ENCODE peak calls at places on chromosomes 12 and 14, in four cellular contexts. One of them, this sample, is unnamed.
A peak's percentile ranks its signal among the peaks of the same experiment; 100 is the strongest.

GRCh38 chr12:110742718-110743570 is at the start of gene PPP1CC:
- DNase-seq in WTC11: peak; percentile 94
- DNase-seq in K562: peak; percentile 95
- DNase-seq in HepG2: peak; percentile 88
- DNase-seq in this sample: peak; percentile 48

GRCh38 chr12:72256725-72257124 is 15.4 kb upstream of the TRHDE start:
- DNase-seq in WTC11: no peak
- DNase-seq in K562: no peak
- DNase-seq in HepG2: no peak
- DNase-seq in this sample: no peak

GRCh38 chr12:105272814-105273416 is 36.9 kb upstream of the APPL2 start:
- DNase-seq in WTC11: no peak
- DNase-seq in K562: peak; percentile 15
- DNase-seq in HepG2: no peak
- DNase-seq in this sample: no peak

GRCh38 chr12:75820848-75821578 is 210.6 kb downstream of the PHLDA1 start:
- DNase-seq in WTC11: no peak
- DNase-seq in K562: no peak
- DNase-seq in HepG2: no peak
- DNase-seq in this sample: no peak

GRCh38 chr12:12331244-12331771 is 18.7 kb downstream of the MANSC1 start:
- DNase-seq in WTC11: peak; percentile 48
- DNase-seq in K562: no peak
- DNase-seq in HepG2: no peak
- DNase-seq in this sample: no peak

GRCh38 chr12:51917041-51917590 is 9.8 kb downstream of the ACVRL1 start:
- DNase-seq in WTC11: no peak
- DNase-seq in K562: no peak
- DNase-seq in HepG2: no peak
- DNase-seq in this sample: no peak

GRCh38 chr12:123034022-123034541 is 53.6 kb downstream of the ARL6IP4 start:
- DNase-seq in WTC11: no peak
- DNase-seq in K562: peak; percentile 45
- DNase-seq in HepG2: no peak
- DNase-seq in this sample: no peak

GRCh38 chr12:75890141-75890540 is 141.4 kb downstream of the PHLDA1 start:
- DNase-seq in WTC11: no peak
- DNase-seq in K562: no peak
- DNase-seq in HepG2: no peak
- DNase-seq in this sample: no peak

GRCh38 chr14:61077946-61078738 is 97.1 kb downstream of the SLC38A6 start:
- DNase-seq in WTC11: no peak
- DNase-seq in K562: no peak
- DNase-seq in HepG2: no peak
- DNase-seq in this sample: no peak

GRCh38 chr12:61896436-61896835 is 363.8 kb upstream of the USP15 start:
- DNase-seq in WTC11: no peak
- DNase-seq in K562: no peak
- DNase-seq in HepG2: no peak
- DNase-seq in this sample: no peak

GRCh38 chr14:95291859-95292542 is 27.7 kb downstream of the CLMN start:
- DNase-seq in WTC11: no peak
- DNase-seq in K562: peak; percentile 19
- DNase-seq in HepG2: no peak
- DNase-seq in this sample: no peak

GRCh38 chr12:47868041-47868440 is 36.8 kb downstream of the VDR start:
- DNase-seq in WTC11: no peak
- DNase-seq in K562: no peak
- DNase-seq in HepG2: no peak
- DNase-seq in this sample: no peak

GRCh38 chr14:65241125-65241752 is 138.9 kb upstream of the MAX start:
- DNase-seq in WTC11: no peak
- DNase-seq in K562: no peak
- DNase-seq in HepG2: no peak
- DNase-seq in this sample: no peak

GRCh38 chr12:72366255-72366654 is 94.1 kb downstream of the TRHDE start:
- DNase-seq in WTC11: no peak
- DNase-seq in K562: no peak
- DNase-seq in HepG2: no peak
- DNase-seq in this sample: no peak

GRCh38 chr12:65208957-65209654 is 39.7 kb downstream of the LEMD3 start:
- DNase-seq in WTC11: no peak
- DNase-seq in K562: no peak
- DNase-seq in HepG2: no peak
- DNase-seq in this sample: no peak

GRCh38 chr14:104355949-104356737 is 217.8 kb downstream of the KIF26A start:
- DNase-seq in WTC11: no peak
- DNase-seq in K562: no peak
- DNase-seq in HepG2: no peak
- DNase-seq in this sample: no peak

GRCh38 chr12:51450816-51451215 is 26.2 kb downstream of the SLC4A8 start:
- DNase-seq in WTC11: peak; percentile 22
- DNase-seq in K562: no peak
- DNase-seq in HepG2: no peak
- DNase-seq in this sample: no peak

GRCh38 chr14:104677506-104678332 is 11.7 kb upstream of the INF2 start:
- DNase-seq in WTC11: peak; percentile 66
- DNase-seq in K562: peak; percentile 83
- DNase-seq in HepG2: no peak
- DNase-seq in this sample: no peak

GRCh38 chr14:79043194-79043889 is 873.2 kb downstream of the NRXN3 start:
- DNase-seq in WTC11: no peak
- DNase-seq in K562: no peak
- DNase-seq in HepG2: no peak
- DNase-seq in this sample: no peak

GRCh38 chr12:78473136-78473535 is 391.4 kb upstream of the SYT1 start:
- DNase-seq in WTC11: no peak
- DNase-seq in K562: no peak
- DNase-seq in HepG2: no peak
- DNase-seq in this sample: no peak

GRCh38 chr12:117042171-117042809 is 56.9 kb downstream of the TESC start:
- DNase-seq in WTC11: no peak
- DNase-seq in K562: peak; percentile 98
- DNase-seq in HepG2: peak; percentile 45
- DNase-seq in this sample: no peak

GRCh38 chr14:95488376-95489162 is 27.9 kb downstream of the SYNE3 start:
- DNase-seq in WTC11: no peak
- DNase-seq in K562: no peak
- DNase-seq in HepG2: no peak
- DNase-seq in this sample: no peak

GRCh38 chr12:122730215-122731014 is at the start of gene HCAR1:
- DNase-seq in WTC11: peak; percentile 19
- DNase-seq in K562: no peak
- DNase-seq in HepG2: peak; percentile 40
- DNase-seq in this sample: no peak

DNA sequence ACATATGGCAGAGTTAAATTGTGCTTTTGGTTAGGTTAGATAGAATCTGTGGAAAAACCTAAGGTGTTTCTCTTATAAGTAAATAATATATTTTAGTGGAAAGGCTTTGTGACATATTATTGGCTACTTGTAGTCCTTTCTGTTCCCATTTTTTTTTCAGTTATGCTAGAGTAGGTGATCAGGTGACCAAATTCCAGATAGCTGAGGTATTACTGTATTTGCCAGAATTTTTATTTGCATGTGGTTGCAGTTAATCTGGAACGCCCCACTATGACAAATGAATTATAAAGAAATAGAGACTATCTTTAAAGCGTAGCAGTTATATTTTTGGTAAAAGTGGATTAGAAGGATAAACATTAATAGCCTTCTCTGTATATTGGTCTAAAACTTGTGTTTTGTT is 52.0 kb downstream of the ARHGAP5 start:
- DNase-seq in WTC11: no peak
- DNase-seq in K562: no peak
- DNase-seq in HepG2: no peak
- DNase-seq in this sample: no peak
- TF ChIP-seq TCF7 in WTC11: no peak
- TF ChIP-seq TCF7 in K562: no peak
- TF ChIP-seq TCF7 in HepG2: no peak
- TF ChIP-seq TCF7 in this sample: no peak

GRCh38 chr14:35352274-35353233 is 52.0 kb downstream of the NFKBIA start:
- DNase-seq in WTC11: no peak
- DNase-seq in K562: no peak
- DNase-seq in HepG2: no peak
- DNase-seq in this sample: no peak

GRCh38 chr14:35355981-35356839 is 48.3 kb downstream of the NFKBIA start:
- DNase-seq in WTC11: no peak
- DNase-seq in K562: peak; percentile 35
- DNase-seq in HepG2: peak; percentile 91
- DNase-seq in this sample: no peak

GRCh38 chr14:35351497-35351896 is 53.1 kb downstream of the NFKBIA start:
- DNase-seq in WTC11: no peak
- DNase-seq in K562: no peak
- DNase-seq in HepG2: no peak
- DNase-seq in this sample: no peak

GRCh38 chr14:35351897-35352273 is 52.7 kb downstream of the NFKBIA start:
- DNase-seq in WTC11: no peak
- DNase-seq in K562: no peak
- DNase-seq in HepG2: no peak
- DNase-seq in this sample: no peak

DNA sequence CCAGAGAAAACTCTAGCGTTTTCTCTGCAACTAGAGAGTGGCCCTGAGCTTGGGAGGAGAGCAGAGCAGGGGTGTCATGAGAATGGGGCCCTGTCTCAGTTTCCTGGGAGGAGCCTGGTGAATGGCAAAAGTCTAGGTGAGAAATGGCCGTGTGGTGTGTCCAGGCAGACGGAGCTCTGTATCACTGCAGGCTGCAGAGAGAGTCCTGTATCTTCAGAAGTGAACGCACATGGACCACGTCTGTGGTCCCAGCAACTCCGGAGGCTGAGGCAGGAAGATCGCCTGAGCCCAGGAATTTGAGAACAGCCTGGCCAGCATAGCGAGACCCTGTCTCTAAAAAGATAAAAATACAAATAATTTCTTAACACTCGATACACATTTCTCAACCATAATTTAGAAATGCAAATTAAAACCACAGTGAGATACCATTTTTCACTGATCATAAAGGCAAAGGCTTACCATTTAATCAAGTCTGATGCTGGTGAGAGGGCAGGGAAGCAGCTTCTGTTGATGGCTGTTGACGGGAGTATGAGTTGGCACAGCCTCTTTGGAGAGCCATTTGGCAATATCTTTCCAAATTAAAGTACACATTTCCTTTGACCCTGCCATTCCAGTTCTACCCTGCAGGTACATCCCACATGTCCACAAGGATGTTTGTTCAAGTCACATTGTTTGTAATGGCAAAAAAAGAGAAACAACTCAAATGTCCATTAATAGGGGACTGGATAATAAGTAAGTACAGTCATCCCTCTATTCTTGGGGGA is 51.0 kb downstream of the NFKBIA start:
- DNase-seq in WTC11: no peak
- DNase-seq in K562: no peak
- DNase-seq in HepG2: peak; percentile 89
- DNase-seq in this sample: no peak
- TF ChIP-seq TCF7 in WTC11: no peak
- TF ChIP-seq TCF7 in K562: no peak
- TF ChIP-seq TCF7 in HepG2: peak; percentile 10
- TF ChIP-seq TCF7 in this sample: no peak

GRCh38 chr12:19778111-19778688 is 338.9 kb downstream of the AEBP2 start:
- DNase-seq in WTC11: no peak
- DNase-seq in K562: no peak
- DNase-seq in HepG2: no peak
- DNase-seq in this sample: no peak

GRCh38 chr12:19780460-19780859 is 341.2 kb downstream of the AEBP2 start:
- DNase-seq in WTC11: no peak
- DNase-seq in K562: no peak
- DNase-seq in HepG2: no peak
- DNase-seq in this sample: no peak

GRCh38 chr12:19783547-19784444 is 344.5 kb downstream of the AEBP2 start:
- DNase-seq in WTC11: peak; percentile 29
- DNase-seq in K562: no peak
- DNase-seq in HepG2: no peak
- DNase-seq in this sample: no peak

GRCh38 chr12:19778822-19779221 is 339.5 kb downstream of the AEBP2 start:
- DNase-seq in WTC11: no peak
- DNase-seq in K562: no peak
- DNase-seq in HepG2: no peak
- DNase-seq in this sample: no peak

DNA sequence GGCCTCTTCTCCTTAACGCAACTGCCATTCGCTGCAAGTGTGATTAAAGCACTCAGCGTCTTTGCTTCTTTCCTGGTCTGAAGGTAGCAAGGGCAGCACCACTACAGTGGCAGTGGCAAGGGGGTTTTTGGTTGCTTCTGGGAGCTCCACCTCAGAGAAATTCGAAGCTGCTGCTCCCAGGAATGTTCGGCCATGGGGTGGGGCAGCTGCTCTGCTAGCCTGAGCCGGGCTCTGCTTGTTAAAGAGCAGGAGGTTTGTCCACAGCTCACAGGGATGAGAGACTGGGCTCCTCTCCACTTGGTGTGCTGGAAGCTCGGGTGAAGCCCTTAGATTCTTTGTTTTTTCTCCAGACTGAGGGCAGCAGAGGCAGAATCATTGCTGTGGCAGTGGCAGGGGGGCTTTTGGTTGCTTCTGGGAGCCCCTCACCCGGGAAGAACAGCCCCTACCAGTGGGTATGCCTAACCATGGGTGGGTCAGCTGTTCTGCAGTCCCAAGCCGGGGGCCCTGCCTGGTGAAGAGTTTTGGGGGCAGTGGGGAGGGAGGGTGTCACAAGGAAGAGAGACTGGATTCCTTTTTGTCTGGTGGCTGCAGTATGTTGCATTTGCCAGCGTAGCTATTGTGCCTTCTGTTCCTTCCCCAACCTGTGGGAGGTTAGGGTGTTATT is 340.2 kb downstream of the AEBP2 start:
- DNase-seq in WTC11: peak; percentile 47
- DNase-seq in K562: no peak
- DNase-seq in HepG2: no peak
- DNase-seq in this sample: no peak
- TF ChIP-seq TCF7 in WTC11: no peak
- TF ChIP-seq TCF7 in K562: no peak
- TF ChIP-seq TCF7 in HepG2: no peak
- TF ChIP-seq TCF7 in this sample: no peak

GRCh38 chr14:83170165-83170564 is 1636.5 kb upstream of the SEL1L start:
- DNase-seq in WTC11: no peak
- DNase-seq in K562: no peak
- DNase-seq in HepG2: no peak
- DNase-seq in this sample: no peak

GRCh38 chr14:83173687-83174086 is 1640.0 kb upstream of the SEL1L start:
- DNase-seq in WTC11: no peak
- DNase-seq in K562: no peak
- DNase-seq in HepG2: no peak
- DNase-seq in this sample: no peak

GRCh38 chr14:83171761-83172160 is 1638.1 kb upstream of the SEL1L start:
- DNase-seq in WTC11: no peak
- DNase-seq in K562: no peak
- DNase-seq in HepG2: no peak
- DNase-seq in this sample: no peak

DNA sequence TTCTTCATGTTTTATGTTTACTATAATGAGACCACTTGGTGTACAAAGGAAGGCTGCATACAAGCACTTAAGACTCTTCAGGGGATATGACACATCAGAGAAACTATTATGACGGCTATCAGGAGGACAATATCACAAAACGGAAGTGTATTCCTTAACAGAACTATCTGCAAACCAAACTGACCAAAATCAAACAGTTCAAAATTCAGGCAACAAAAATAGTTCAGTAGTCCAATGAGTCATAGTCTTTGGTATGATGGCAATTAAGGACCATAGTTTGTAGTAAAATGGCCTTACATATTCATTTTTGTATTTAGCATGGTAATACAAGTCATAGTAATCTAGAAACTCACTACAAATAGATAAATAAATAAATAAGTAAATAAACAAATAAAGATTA is 1638.7 kb upstream of the SEL1L start:
- DNase-seq in WTC11: no peak
- DNase-seq in K562: no peak
- DNase-seq in HepG2: peak; percentile 13
- DNase-seq in this sample: no peak
- TF ChIP-seq TCF7 in WTC11: no peak
- TF ChIP-seq TCF7 in K562: no peak
- TF ChIP-seq TCF7 in HepG2: no peak
- TF ChIP-seq TCF7 in this sample: no peak